ENCODE peak calls at places on chromosomes 13 and 19, in seven cellular contexts. G is body of pancreas, X is upper lobe of left lung, R is transverse colon, L is heart left ventricle, E is NB4, P is adrenal gland. Z is an unnamed sample.

GRCh38 chr13:91245283-91245682 is 102.2 kb upstream of the MIR17HG start:
- DNase-seq in G (no peak), X (no peak), R (no peak), L (no peak), E (no peak), P (no peak), Z (no peak)

GRCh38 chr19:13597625-13598024 is 91.3 kb upstream of the CACNA1A start:
- DNase-seq in G (peak), X (no peak), R (peak), L (peak), E (peak), P (peak), Z (peak)

GRCh38 chr19:45172173-45172572 is 5.9 kb downstream of the TRAPPC6A start:
- DNase-seq in G (no peak), X (no peak), R (no peak), L (no peak), E (no peak), P (no peak), Z (no peak)

GRCh38 chr19:45972081-45972943 is 1.4 kb downstream of the NOVA2 start:
- DNase-seq in G (no peak), X (no peak), R (no peak), L (no peak), E (peak), P (peak), Z (no peak)

GRCh38 chr13:21625366-21625765 is 21.4 kb upstream of the MICU2 start:
- DNase-seq in G (peak), X (no peak), R (peak), L (no peak), E (peak), P (peak), Z (no peak)

GRCh38 chr13:76874466-76874865 is 11.7 kb downstream of the KCTD12 start:
- DNase-seq in G (no peak), X (no peak), R (no peak), L (no peak), E (no peak), P (peak), Z (no peak)

GRCh38 chr13:59477011-59477410 is 686.7 kb downstream of the DIAPH3 start:
- DNase-seq in G (no peak), X (no peak), R (no peak), L (no peak), E (peak), P (no peak), Z (no peak)

GRCh38 chr13:30698023-30698422 is 37.3 kb upstream of the ALOX5AP start:
- DNase-seq in G (no peak), X (no peak), R (no peak), L (no peak), E (no peak), P (no peak), Z (no peak)

GRCh38 chr13:113947321-113948033 is 26.4 kb downstream of the C13orf46 start:
- DNase-seq in G (peak), X (peak), R (peak), L (peak), E (no peak), P (peak), Z (peak)

GRCh38 chr19:38554676-38555141 is 63.0 kb downstream of the MAP4K1 start:
- DNase-seq in G (no peak), X (no peak), R (no peak), L (no peak), E (no peak), P (no peak), Z (no peak)

GRCh38 chr13:77969299-77969698 is 50.7 kb upstream of the EDNRB start:
- DNase-seq in G (no peak), X (no peak), R (no peak), L (no peak), E (no peak), P (no peak), Z (no peak)

GRCh38 chr13:102484329-102484728 is 82.5 kb upstream of the FGF14 start:
- DNase-seq in G (no peak), X (no peak), R (no peak), L (no peak), E (peak), P (no peak), Z (no peak)

GRCh38 chr19:1863638-1864479 is 480 bp upstream of the KLF16 start:
- DNase-seq in G (peak), X (peak), R (peak), L (peak), E (peak), P (peak), Z (peak)

GRCh38 chr13:66665991-66666390 is 564.1 kb downstream of the PCDH9 start:
- DNase-seq in G (peak), X (peak), R (no peak), L (no peak), E (no peak), P (peak), Z (no peak)

GRCh38 chr13:82636119-82636518 is 1246.2 kb downstream of the SLITRK1 start:
- DNase-seq in G (no peak), X (no peak), R (no peak), L (no peak), E (peak), P (no peak), Z (no peak)

GRCh38 chr13:112983428-112984196 is 14.6 kb downstream of the MCF2L start:
- DNase-seq in G (no peak), X (peak), R (peak), L (peak), E (no peak), P (peak), Z (no peak)

GRCh38 chr13:29436721-29437250 is 158.7 kb downstream of the SLC7A1 start:
- DNase-seq in G (no peak), X (no peak), R (no peak), L (no peak), E (no peak), P (no peak), Z (no peak)

GRCh38 chr13:48496796-48497195 is 36.1 kb downstream of the RCBTB2 start:
- DNase-seq in G (no peak), X (no peak), R (no peak), L (no peak), E (no peak), P (no peak), Z (no peak)

GRCh38 chr13:32265726-32266125 is 49.4 kb downstream of the ZAR1L start:
- DNase-seq in G (no peak), X (no peak), R (no peak), L (no peak), E (no peak), P (no peak), Z (no peak)

GRCh38 chr13:109770436-109770835 is 15.9 kb downstream of the IRS2 start:
- DNase-seq in G (no peak), X (no peak), R (no peak), L (no peak), E (no peak), P (no peak), Z (no peak)

GRCh38 chr19:47719047-47719885 is 6.0 kb downstream of the EHD2 start:
- DNase-seq in G (peak), X (peak), R (peak), L (peak), E (peak), P (peak), Z (peak)

DNA sequence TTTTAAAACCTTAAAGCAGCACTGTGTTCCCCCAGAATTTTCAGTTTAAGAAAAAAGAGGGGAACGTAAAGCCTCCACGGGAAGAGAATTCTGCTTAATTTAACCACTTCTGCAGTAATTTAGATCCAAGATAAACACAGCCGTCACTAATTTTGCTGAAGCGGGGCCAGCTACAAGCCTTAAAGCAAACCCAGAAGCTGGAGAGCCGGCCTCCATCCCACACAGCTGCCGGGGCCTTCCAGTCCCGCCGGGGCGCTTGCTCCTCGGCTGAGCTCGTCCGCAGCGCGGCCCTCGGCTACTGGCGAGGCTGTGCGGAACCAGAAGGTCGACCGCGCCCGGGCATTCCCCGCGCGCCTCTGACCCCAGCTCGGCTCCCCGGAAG is 967 bp downstream of the ANKRD10 start:
- DNase-seq in G (no peak), X (no peak), R (no peak), L (no peak), E (no peak), P (no peak), Z (no peak)
- TF ChIP-seq POLR2A in G (no peak), X (no peak), R (peak), L (no peak), E (no peak), P (no peak), Z (no peak)

DNA sequence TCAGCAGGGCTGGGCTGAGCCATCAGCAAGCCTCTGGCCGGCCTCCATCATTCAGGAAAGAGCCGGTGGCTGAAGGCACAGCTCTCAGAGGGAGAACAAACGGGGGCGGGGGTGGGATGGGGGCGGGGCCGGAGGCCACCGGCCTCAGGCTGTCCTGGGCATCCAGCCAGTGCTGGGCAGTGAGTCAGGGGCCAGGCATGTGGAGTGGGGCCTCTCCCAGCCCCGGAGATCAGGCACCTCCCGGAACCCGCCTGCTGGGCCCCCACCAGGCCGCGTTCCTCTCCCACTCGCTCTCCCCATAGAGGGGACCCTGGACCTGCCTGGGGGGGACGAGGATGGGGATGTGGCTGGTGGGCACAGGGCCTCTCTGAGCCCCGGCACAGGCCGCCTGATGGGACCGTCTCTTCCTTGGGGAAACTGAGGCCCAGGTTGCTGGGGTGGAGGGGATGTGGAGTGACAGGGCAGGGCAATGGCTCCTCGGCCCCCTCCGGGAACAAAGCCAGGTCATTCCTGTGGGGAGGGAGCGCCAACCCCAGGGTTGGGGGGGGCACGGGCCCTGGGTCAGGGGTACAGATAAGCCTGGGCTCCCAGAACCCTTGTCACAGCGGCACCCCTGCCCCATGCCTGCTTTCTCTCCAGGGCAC is 12.9 kb downstream of the SPC24 start:
- DNase-seq in G (peak), X (peak), R (peak), L (peak), E (no peak), P (peak), Z (peak)
- H3K4me3 ChIP-seq in G (no peak), X (no peak), R (peak), L (no peak), E (no peak), P (no peak), Z (peak)

DNA sequence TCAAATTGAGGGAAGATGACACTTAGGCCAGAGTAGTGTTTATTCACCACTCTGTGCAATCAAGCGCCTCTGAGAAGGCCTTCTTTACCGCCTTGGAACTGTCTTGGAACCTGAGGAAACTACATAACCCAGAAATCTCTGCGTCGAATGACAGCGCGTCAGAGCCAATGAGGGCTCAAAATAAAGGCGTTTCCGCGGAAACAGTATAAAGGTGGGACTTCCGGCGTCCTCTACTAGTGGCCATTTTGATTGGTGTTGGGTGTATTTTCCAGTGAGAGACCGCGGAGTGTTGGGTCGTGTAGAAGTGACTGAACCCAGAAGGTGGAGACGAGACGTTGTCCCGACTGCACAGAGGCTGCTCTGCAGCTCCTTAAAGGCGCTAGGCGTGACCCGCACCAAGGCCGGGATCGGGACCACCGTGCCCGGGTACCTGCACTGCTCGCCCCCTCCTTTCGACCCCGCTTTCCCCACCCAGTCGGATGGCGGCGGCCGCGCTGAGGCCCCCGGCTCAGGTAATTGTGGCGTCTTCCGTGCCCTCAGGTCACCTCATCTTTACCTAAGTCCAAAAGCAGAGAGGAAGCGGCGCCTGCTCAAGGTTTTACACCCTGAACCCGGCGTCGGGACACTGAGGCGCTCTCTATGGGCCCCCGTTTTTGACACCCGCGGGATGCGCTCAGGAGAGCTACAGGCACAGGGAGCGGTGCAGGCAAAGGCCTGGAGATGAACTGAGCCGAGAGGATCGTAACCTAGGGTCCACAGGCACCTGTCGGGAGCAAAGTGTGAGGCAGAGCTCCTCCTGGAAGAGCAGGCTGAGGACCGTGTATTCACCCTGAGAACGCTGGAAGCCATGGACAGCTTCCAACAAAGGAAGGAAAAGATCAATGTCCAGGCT is at the start of gene ZNF776:
- DNase-seq in G (peak), X (peak), R (peak), L (peak), E (peak), P (peak), Z (peak)
- TF ChIP-seq CTCF in G (no peak), X (no peak), R (no peak), L (no peak), E (no peak), P (peak), Z (no peak)

GRCh38 chr19:703651-704446 is 4.9 kb upstream of the PALM start:
- DNase-seq in G (peak), X (peak), R (peak), L (peak), E (peak), P (peak), Z (peak)
- TF ChIP-seq POLR2A in G (peak), X (no peak), R (no peak), L (no peak), E (no peak), P (peak), Z (no peak)